ENCODE peak calls at places on chromosomes 5 and 9, in four cellular contexts. One of them, this sample, is unnamed.

GRCh38 chr9:31612336-31613030 is 772.0 kb upstream of the ACO1 start:
- DNase-seq in HepG2: no peak
- DNase-seq in WTC11: no peak
- DNase-seq in K562: no peak
- DNase-seq in this sample: no peak

GRCh38 chr5:110896901-110897300 is 158.1 kb downstream of the SLC25A46 start:
- DNase-seq in K562: no peak
- DNase-seq in WTC11: no peak
- DNase-seq in HepG2: no peak
- DNase-seq in this sample: no peak

GRCh38 chr5:55593115-55593472 is 58.3 kb upstream of the PLPP1 start:
- DNase-seq in K562: no peak
- DNase-seq in HepG2: no peak
- DNase-seq in WTC11: no peak
- DNase-seq in this sample: no peak

GRCh38 chr5:129377504-129377903 is 82.6 kb upstream of the ADAMTS19 start:
- DNase-seq in WTC11: no peak
- DNase-seq in HepG2: no peak
- DNase-seq in K562: no peak
- DNase-seq in this sample: no peak

GRCh38 chr5:59795141-59795540 is 98.4 kb downstream of the PDE4D start:
- DNase-seq in K562: no peak
- DNase-seq in WTC11: no peak
- DNase-seq in HepG2: no peak
- DNase-seq in this sample: no peak

GRCh38 chr5:67253911-67254310 is 57.3 kb upstream of the CD180 start:
- DNase-seq in WTC11: no peak
- DNase-seq in HepG2: no peak
- DNase-seq in K562: no peak
- DNase-seq in this sample: no peak

GRCh38 chr5:140153905-140154304 is 21.1 kb upstream of the CYSTM1 start:
- DNase-seq in K562: no peak
- DNase-seq in HepG2: no peak
- DNase-seq in WTC11: peak; percentile 22
- DNase-seq in this sample: no peak

GRCh38 chr9:86176468-86176867 is 77.1 kb upstream of the GOLM1 start:
- DNase-seq in K562: no peak
- DNase-seq in HepG2: no peak
- DNase-seq in WTC11: no peak
- DNase-seq in this sample: no peak

GRCh38 chr9:35834260-35835215 is 5.5 kb downstream of the TMEM8B start:
- DNase-seq in WTC11: no peak
- DNase-seq in HepG2: peak; percentile 37
- DNase-seq in K562: peak; percentile 28
- DNase-seq in this sample: no peak

GRCh38 chr9:3125602-3126392 is 281.9 kb upstream of the PUM3 start:
- DNase-seq in WTC11: no peak
- DNase-seq in HepG2: no peak
- DNase-seq in K562: no peak
- DNase-seq in this sample: no peak

GRCh38 chr5:180070726-180071417 is 687 bp downstream of the RNF130 start:
- DNase-seq in WTC11: no peak
- DNase-seq in K562: peak; percentile 44
- DNase-seq in HepG2: no peak
- DNase-seq in this sample: peak; percentile 52

GRCh38 chr9:129023908-129024233 is 4.3 kb downstream of the SH3GLB2 start:
- DNase-seq in HepG2: no peak
- DNase-seq in K562: no peak
- DNase-seq in WTC11: no peak
- DNase-seq in this sample: no peak

GRCh38 chr9:133031496-133031911 is 707 bp downstream of the GTF3C5 start:
- DNase-seq in WTC11: no peak
- DNase-seq in K562: peak; percentile 19
- DNase-seq in HepG2: no peak
- DNase-seq in this sample: no peak
- TF ChIP-seq ELF4 in WTC11: no peak
- TF ChIP-seq ELF4 in K562: no peak
- TF ChIP-seq ELF4 in HepG2: no peak
- TF ChIP-seq ELF4 in this sample: no peak

DNA sequence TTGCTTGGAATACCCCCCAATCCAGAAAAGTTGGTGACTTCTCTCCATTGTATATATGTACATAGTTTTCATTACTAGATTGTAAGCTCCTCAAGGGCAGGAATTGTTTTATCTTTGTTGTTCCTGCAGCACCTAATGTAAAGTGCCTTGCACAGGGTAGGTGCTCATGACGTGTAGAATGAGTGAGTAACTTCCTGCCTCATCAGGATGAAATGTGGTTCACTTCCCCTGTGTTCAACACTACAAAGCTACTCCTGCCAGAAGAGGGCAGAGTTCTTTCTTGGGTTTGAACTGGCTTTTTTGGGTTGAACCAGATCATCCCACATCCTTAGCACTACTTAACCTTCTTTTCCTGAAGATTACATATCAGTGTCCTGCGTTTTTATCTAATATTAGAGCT is 23.9 kb downstream of the GTF3C4 start:
- DNase-seq in WTC11: no peak
- DNase-seq in HepG2: no peak
- DNase-seq in K562: peak; percentile 27
- DNase-seq in this sample: no peak
- TF ChIP-seq ELF4 in WTC11: no peak
- TF ChIP-seq ELF4 in HepG2: no peak
- TF ChIP-seq ELF4 in K562: no peak
- TF ChIP-seq ELF4 in this sample: no peak

DNA sequence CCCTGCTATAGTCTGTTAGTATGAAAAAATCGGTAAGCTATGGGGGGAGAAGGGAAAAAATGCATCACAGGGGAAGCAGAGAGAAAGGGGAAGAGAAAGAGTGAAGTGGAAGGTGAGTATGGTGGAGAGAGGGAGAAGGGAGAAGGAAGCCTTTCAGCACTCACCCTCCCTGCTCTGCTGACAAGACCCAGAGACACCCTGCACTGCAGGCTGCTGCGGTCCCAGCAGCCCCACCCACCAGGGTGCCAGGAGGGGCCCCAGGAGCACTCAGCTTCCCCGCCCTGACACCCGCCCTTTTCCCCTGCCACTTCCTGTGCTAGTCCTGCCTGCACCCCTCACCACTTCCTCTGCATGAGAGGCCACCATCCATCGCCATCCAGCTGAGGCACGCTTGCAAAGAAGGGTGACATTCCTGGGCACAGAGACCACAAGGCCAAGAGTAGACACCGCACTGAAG is 12.7 kb downstream of the STK10 start:
- DNase-seq in WTC11: no peak
- DNase-seq in K562: no peak
- DNase-seq in HepG2: peak; percentile 25
- DNase-seq in this sample: no peak
- TF ChIP-seq ELF4 in WTC11: no peak
- TF ChIP-seq ELF4 in K562: no peak
- TF ChIP-seq ELF4 in HepG2: no peak
- TF ChIP-seq ELF4 in this sample: no peak

GRCh38 chr9:96412174-96412913 is 5.8 kb downstream of the ZNF367 start:
- DNase-seq in HepG2: no peak
- DNase-seq in WTC11: no peak
- DNase-seq in K562: no peak
- DNase-seq in this sample: no peak

GRCh38 chr9:96417051-96417586 is 1.1 kb downstream of the ZNF367 start:
- DNase-seq in WTC11: peak; percentile 90
- DNase-seq in HepG2: peak; percentile 68
- DNase-seq in K562: peak; percentile 93
- DNase-seq in this sample: peak; percentile 85

GRCh38 chr9:96417610-96418073 is 528 bp downstream of the ZNF367 start:
- DNase-seq in K562: no peak
- DNase-seq in WTC11: no peak
- DNase-seq in HepG2: no peak
- DNase-seq in this sample: peak; percentile 27

GRCh38 chr9:96411129-96411820 is 6.9 kb downstream of the ZNF367 start:
- DNase-seq in WTC11: no peak
- DNase-seq in HepG2: no peak
- DNase-seq in K562: no peak
- DNase-seq in this sample: no peak

DNA sequence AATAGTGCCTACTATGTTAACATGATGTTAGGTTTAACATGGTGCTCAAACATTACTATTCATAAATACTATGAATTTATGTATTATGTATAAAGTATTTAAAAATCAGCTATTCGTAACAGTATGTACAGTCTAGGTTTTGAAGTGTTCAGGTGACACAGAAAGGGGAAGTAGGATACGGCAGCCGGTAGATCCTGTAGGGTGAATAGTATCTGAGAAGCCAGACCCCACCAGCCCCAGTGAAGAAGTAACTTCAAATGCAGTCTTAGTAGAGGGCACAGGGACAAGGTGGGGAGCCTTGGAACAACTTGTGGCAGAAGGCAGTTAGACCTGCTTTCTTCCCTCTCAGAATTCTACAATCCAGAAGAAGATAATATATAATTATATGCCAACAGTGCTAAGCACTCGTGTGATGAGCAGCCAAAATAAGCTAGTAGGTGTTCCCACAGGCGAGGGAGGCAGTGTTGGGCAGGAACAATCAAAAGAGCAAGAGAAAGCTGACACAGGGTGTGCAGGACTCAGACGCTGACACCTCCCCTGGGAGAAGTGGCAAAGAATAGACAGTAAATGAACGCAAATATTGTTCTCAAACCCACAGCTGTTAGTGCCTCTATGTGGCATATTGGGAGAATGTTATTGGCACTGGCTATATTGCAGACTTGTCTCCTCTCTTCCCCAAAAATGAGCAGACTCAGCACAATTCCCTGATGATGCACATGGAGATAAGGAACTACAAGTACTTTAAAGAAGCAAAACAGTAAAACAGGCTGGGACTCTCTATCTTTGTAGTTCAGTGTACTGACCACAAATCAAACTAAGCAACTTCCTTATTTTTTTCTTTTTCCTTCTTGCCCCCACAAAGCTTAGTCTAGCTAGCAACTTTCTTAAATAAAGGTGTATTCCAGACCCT is 4.6 kb downstream of the ZNF367 start:
- DNase-seq in WTC11: no peak
- DNase-seq in HepG2: no peak
- DNase-seq in K562: peak; percentile 39
- DNase-seq in this sample: no peak
- TF ChIP-seq ELF4 in WTC11: no peak
- TF ChIP-seq ELF4 in HepG2: no peak
- TF ChIP-seq ELF4 in K562: no peak
- TF ChIP-seq ELF4 in this sample: no peak

DNA sequence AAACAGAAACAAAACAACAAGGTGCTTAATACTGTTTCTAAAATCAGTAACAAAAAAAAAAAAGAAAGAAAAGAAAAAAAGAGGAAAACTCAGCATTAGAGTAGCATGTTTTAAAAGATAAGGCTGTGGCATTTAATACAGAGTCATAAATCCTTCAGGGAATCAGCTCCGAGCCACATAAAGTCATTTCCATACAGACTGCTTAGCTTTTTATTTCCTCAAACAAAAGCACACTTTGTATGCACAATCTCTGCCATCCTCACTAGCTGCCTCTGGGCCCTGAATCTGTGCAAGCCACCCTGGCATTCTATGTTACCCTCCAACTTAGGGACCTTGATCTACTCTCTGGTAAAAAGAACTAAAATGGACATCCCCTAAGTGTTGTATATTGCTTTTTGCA is 87.6 kb downstream of the SEMA6A start:
- DNase-seq in HepG2: no peak
- DNase-seq in K562: no peak
- DNase-seq in WTC11: no peak
- DNase-seq in this sample: no peak
- TF ChIP-seq ELF4 in HepG2: no peak
- TF ChIP-seq ELF4 in K562: no peak
- TF ChIP-seq ELF4 in WTC11: no peak
- TF ChIP-seq ELF4 in this sample: no peak

DNA sequence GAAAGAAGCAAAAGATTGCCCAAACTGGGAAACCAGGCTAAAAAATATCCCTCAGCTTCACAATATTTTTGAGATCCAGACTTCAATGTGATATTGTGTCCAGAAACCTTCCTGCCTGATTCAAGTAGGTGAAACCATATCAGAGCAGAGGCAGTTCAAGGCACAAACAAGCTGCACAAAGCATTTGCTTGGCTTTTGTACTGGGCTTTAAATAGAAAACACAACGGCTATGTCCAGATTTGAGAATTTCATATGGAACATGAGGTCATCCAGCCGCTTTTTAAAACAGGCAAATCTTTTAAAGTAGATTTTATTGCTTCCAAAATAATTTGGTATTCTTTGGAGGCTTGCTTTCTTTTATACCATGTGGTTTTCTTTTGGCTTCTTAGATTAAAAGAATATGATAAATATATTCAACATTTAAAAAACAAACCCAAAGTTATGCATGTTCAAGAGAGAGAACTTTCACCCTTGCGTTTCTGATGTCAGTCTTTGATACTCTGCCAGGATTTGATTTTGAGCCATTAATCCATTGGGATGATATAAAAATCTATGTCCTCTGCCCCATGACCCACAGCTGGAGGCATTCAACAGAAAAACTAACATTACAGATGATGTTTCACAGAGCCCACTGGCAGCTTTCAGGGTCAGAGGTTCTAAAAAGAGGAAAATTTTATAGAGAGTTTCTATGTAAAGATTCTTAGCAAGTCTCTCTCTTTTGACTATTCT is 29.0 kb upstream of the CCDC112 start:
- DNase-seq in WTC11: no peak
- DNase-seq in K562: no peak
- DNase-seq in HepG2: no peak
- DNase-seq in this sample: no peak
- TF ChIP-seq ELF4 in WTC11: no peak
- TF ChIP-seq ELF4 in K562: no peak
- TF ChIP-seq ELF4 in HepG2: no peak
- TF ChIP-seq ELF4 in this sample: no peak

This sample was measured in HEK293T.